ENCODE peak calls at places on chromosomes 4 and X, in seven cellular contexts. N is Kasumi-1, M is NCI-H1092, W is DMS79 treated with DMSO at 0.1 percent for 48 hours, V is dorsolateral prefrontal cortex, T is K562, E is mammary epithelial cell. B is an unnamed sample.

GRCh38 chr4:20403846-20404245 is 152.1 kb downstream of the SLIT2 start:
- DNase-seq in N (no peak), M (no peak), W (no peak), V (no peak), T (no peak), E (no peak), B (no peak)

GRCh38 chr4:126790633-126791032 is 842.1 kb upstream of the INTU start:
- DNase-seq in N (no peak), M (no peak), W (no peak), V (no peak), T (no peak), E (no peak), B (no peak)

GRCh38 chr4:8303485-8304281 is 34.1 kb downstream of the HTRA3 start:
- DNase-seq in N (no peak), M (no peak), W (no peak), V (peak), T (peak), E (peak), B (peak)

GRCh38 chr4:53855886-53856260 is 208.5 kb downstream of the CHIC2 start:
- DNase-seq in N (no peak), M (no peak), W (no peak), V (no peak), T (no peak), E (peak), B (no peak)

GRCh38 chr4:93852680-93853079 is 24.1 kb downstream of the ATOH1 start:
- DNase-seq in N (no peak), M (no peak), W (no peak), V (no peak), T (no peak), E (no peak), B (no peak)

GRCh38 chrX:20527458-20528099 is 260.9 kb upstream of the RPS6KA3 start:
- DNase-seq in N (peak), M (no peak), W (peak), V (no peak), T (peak), E (no peak), B (peak)

GRCh38 chrX:15916704-15917084 is 62.1 kb upstream of the AP1S2 start:
- DNase-seq in N (no peak), M (no peak), W (no peak), V (no peak), T (no peak), E (no peak), B (no peak)

GRCh38 chr4:16225139-16225538 is 1.1 kb downstream of the TAPT1 start:
- DNase-seq in N (peak), M (no peak), W (peak), V (no peak), T (no peak), E (no peak), B (no peak)

GRCh38 chr4:39502034-39502658 is 25.1 kb downstream of the UGDH start:
- DNase-seq in N (no peak), M (no peak), W (no peak), V (no peak), T (no peak), E (peak), B (no peak)

GRCh38 chr4:132955146-132955545 is 193.9 kb upstream of the PCDH10 start:
- DNase-seq in N (no peak), M (no peak), W (no peak), V (no peak), T (no peak), E (no peak), B (no peak)

GRCh38 chrX:13167444-13168207 is 123.2 kb upstream of the FAM9C start:
- DNase-seq in N (no peak), M (no peak), W (no peak), V (no peak), T (no peak), E (peak), B (peak)

GRCh38 chr4:98932539-98932938 is 3.6 kb upstream of the EIF4E start:
- DNase-seq in N (peak), M (no peak), W (no peak), V (no peak), T (no peak), E (peak), B (no peak)

GRCh38 chr4:36385951-36386561 is 104.6 kb downstream of the DTHD1 start:
- DNase-seq in N (peak), M (no peak), W (no peak), V (no peak), T (no peak), E (no peak), B (peak)

GRCh38 chrX:40090050-40090804 is 7.5 kb downstream of the BCOR start:
- DNase-seq in N (no peak), M (no peak), W (no peak), V (no peak), T (peak), E (no peak), B (no peak)

GRCh38 chr4:67198757-67199156 is 346.5 kb downstream of the CENPC start:
- DNase-seq in N (peak), M (peak), W (no peak), V (no peak), T (no peak), E (peak), B (no peak)

GRCh38 chrX:91081873-91082272 is 352.8 kb upstream of the PABPC5 start:
- DNase-seq in N (no peak), M (no peak), W (no peak), V (no peak), T (no peak), E (no peak), B (no peak)

GRCh38 chrX:116285506-116285905 is 115.0 kb downstream of the AGTR2 start:
- DNase-seq in N (no peak), M (no peak), W (no peak), V (no peak), T (no peak), E (no peak), B (no peak)

GRCh38 chr4:8666581-8666980 is 74.0 kb downstream of the CPZ start:
- DNase-seq in N (no peak), M (no peak), W (no peak), V (no peak), T (no peak), E (no peak), B (no peak)

GRCh38 chrX:19563327-19563726 is 48.0 kb upstream of the MAP3K15 start:
- DNase-seq in N (no peak), M (no peak), W (no peak), V (no peak), T (no peak), E (no peak), B (no peak)

GRCh38 chr4:35494955-35495354 is 749.4 kb downstream of the ARAP2 start:
- DNase-seq in N (no peak), M (no peak), W (no peak), V (no peak), T (no peak), E (no peak), B (no peak)

GRCh38 chr4:123412700-123413512 is 16.3 kb downstream of the SPRY1 start:
- DNase-seq in N (no peak), M (no peak), W (no peak), V (no peak), T (no peak), E (no peak), B (no peak)

GRCh38 chrX:45767021-45767491 is 566.4 kb upstream of the DIPK2B start:
- DNase-seq in N (peak), M (no peak), W (no peak), V (no peak), T (no peak), E (peak), B (no peak)

GRCh38 chr4:19177616-19178015 is 1074.1 kb upstream of the SLIT2 start:
- DNase-seq in N (no peak), M (no peak), W (no peak), V (no peak), T (no peak), E (no peak), B (no peak)

GRCh38 chr4:151359576-151359975 is 34.2 kb upstream of the SH3D19 start:
- DNase-seq in N (no peak), M (peak), W (no peak), V (no peak), T (no peak), E (no peak), B (no peak)